ENCODE peak calls at places on chromosomes 12 and 14, in seven cellular contexts. One of them, this sample, is unnamed. For H3K27me3, the result is how much of the 10 kb centered on the place peaks cover.

GRCh38 chr12:98516184-98516873 is 939 bp downstream of the TMPO start:
- DNase-seq in upper lobe of right lung: peak
- DNase-seq in stomach: peak
- DNase-seq in brain microvascular endothelial cell: peak
- DNase-seq in CD8-positive, alpha-beta T cell: peak
- DNase-seq in SJCRH30: peak
- DNase-seq in body of pancreas: peak
- DNase-seq in this sample: peak

GRCh38 chr14:60085085-60085484 is 6.6 kb upstream of the PCNX4 start:
- DNase-seq in upper lobe of right lung: no peak
- DNase-seq in brain microvascular endothelial cell: no peak
- DNase-seq in SJCRH30: no peak
- DNase-seq in stomach: no peak
- DNase-seq in CD8-positive, alpha-beta T cell: no peak
- DNase-seq in body of pancreas: no peak
- DNase-seq in this sample: no peak

GRCh38 chr12:103310871-103311270 is 184.9 kb downstream of the C12orf42 start:
- DNase-seq in upper lobe of right lung: no peak
- DNase-seq in brain microvascular endothelial cell: no peak
- DNase-seq in stomach: no peak
- DNase-seq in SJCRH30: no peak
- DNase-seq in body of pancreas: no peak
- DNase-seq in CD8-positive, alpha-beta T cell: no peak
- DNase-seq in this sample: no peak

GRCh38 chr14:50121506-50121905 is 5.1 kb upstream of the VCPKMT start:
- DNase-seq in brain microvascular endothelial cell: no peak
- DNase-seq in SJCRH30: no peak
- DNase-seq in CD8-positive, alpha-beta T cell: no peak
- DNase-seq in body of pancreas: no peak
- DNase-seq in upper lobe of right lung: no peak
- DNase-seq in stomach: no peak
- DNase-seq in this sample: no peak

GRCh38 chr14:81018245-81018644 is 62.8 kb downstream of the TSHR start:
- DNase-seq in upper lobe of right lung: no peak
- DNase-seq in SJCRH30: no peak
- DNase-seq in stomach: no peak
- DNase-seq in CD8-positive, alpha-beta T cell: no peak
- DNase-seq in brain microvascular endothelial cell: no peak
- DNase-seq in body of pancreas: no peak
- DNase-seq in this sample: no peak

GRCh38 chr12:110658882-110659281 is 30.0 kb downstream of the HVCN1 start:
- DNase-seq in upper lobe of right lung: no peak
- DNase-seq in brain microvascular endothelial cell: no peak
- DNase-seq in body of pancreas: no peak
- DNase-seq in CD8-positive, alpha-beta T cell: no peak
- DNase-seq in stomach: no peak
- DNase-seq in SJCRH30: peak
- DNase-seq in this sample: no peak

GRCh38 chr14:89365071-89365801 is 51.8 kb downstream of the FOXN3 start:
- DNase-seq in CD8-positive, alpha-beta T cell: peak
- DNase-seq in SJCRH30: no peak
- DNase-seq in upper lobe of right lung: no peak
- DNase-seq in body of pancreas: no peak
- DNase-seq in brain microvascular endothelial cell: no peak
- DNase-seq in stomach: peak
- DNase-seq in this sample: no peak

GRCh38 chr12:92987362-92987761 is 58.3 kb upstream of the EEA1 start:
- DNase-seq in body of pancreas: peak
- DNase-seq in brain microvascular endothelial cell: peak
- DNase-seq in SJCRH30: peak
- DNase-seq in stomach: no peak
- DNase-seq in upper lobe of right lung: no peak
- DNase-seq in CD8-positive, alpha-beta T cell: no peak
- DNase-seq in this sample: peak

GRCh38 chr12:53299101-53299453 is 418 bp upstream of the MYG1 start:
- DNase-seq in brain microvascular endothelial cell: peak
- DNase-seq in body of pancreas: no peak
- DNase-seq in stomach: no peak
- DNase-seq in SJCRH30: no peak
- DNase-seq in CD8-positive, alpha-beta T cell: no peak
- DNase-seq in upper lobe of right lung: no peak
- DNase-seq in this sample: no peak

GRCh38 chr14:76537912-76538647 is 162.1 kb downstream of the ESRRB start:
- DNase-seq in SJCRH30: no peak
- DNase-seq in stomach: no peak
- DNase-seq in body of pancreas: no peak
- DNase-seq in brain microvascular endothelial cell: no peak
- DNase-seq in upper lobe of right lung: no peak
- DNase-seq in CD8-positive, alpha-beta T cell: no peak
- DNase-seq in this sample: peak

GRCh38 chr12:122886851-122887816 is 8.8 kb downstream of the VPS37B start:
- DNase-seq in upper lobe of right lung: no peak
- DNase-seq in CD8-positive, alpha-beta T cell: no peak
- DNase-seq in body of pancreas: peak
- DNase-seq in SJCRH30: peak
- DNase-seq in stomach: peak
- DNase-seq in brain microvascular endothelial cell: no peak
- DNase-seq in this sample: peak

GRCh38 chr14:99732436-99733220 is 48.5 kb downstream of the CYP46A1 start:
- DNase-seq in stomach: no peak
- DNase-seq in SJCRH30: no peak
- DNase-seq in body of pancreas: peak
- DNase-seq in brain microvascular endothelial cell: no peak
- DNase-seq in CD8-positive, alpha-beta T cell: no peak
- DNase-seq in upper lobe of right lung: peak
- DNase-seq in this sample: peak

GRCh38 chr14:93657875-93658274 is 130.4 kb downstream of the PRIMA1 start:
- DNase-seq in body of pancreas: no peak
- DNase-seq in stomach: no peak
- DNase-seq in SJCRH30: no peak
- DNase-seq in CD8-positive, alpha-beta T cell: no peak
- DNase-seq in upper lobe of right lung: no peak
- DNase-seq in brain microvascular endothelial cell: no peak
- DNase-seq in this sample: no peak

GRCh38 chr12:85740190-85740589 is 96.0 kb downstream of the RASSF9 start:
- DNase-seq in upper lobe of right lung: no peak
- DNase-seq in stomach: no peak
- DNase-seq in brain microvascular endothelial cell: no peak
- DNase-seq in body of pancreas: no peak
- DNase-seq in SJCRH30: no peak
- DNase-seq in CD8-positive, alpha-beta T cell: no peak
- DNase-seq in this sample: no peak

GRCh38 chr14:68569546-68569908 is 223.3 kb downstream of the ZFP36L1 start:
- DNase-seq in SJCRH30: no peak
- DNase-seq in body of pancreas: no peak
- DNase-seq in stomach: no peak
- DNase-seq in upper lobe of right lung: no peak
- DNase-seq in CD8-positive, alpha-beta T cell: no peak
- DNase-seq in brain microvascular endothelial cell: no peak
- DNase-seq in this sample: no peak

GRCh38 chr14:64761441-64762043 is 57.3 kb downstream of the PLEKHG3 start:
- DNase-seq in upper lobe of right lung: no peak
- DNase-seq in body of pancreas: peak
- DNase-seq in stomach: no peak
- DNase-seq in SJCRH30: no peak
- DNase-seq in CD8-positive, alpha-beta T cell: no peak
- DNase-seq in brain microvascular endothelial cell: peak
- DNase-seq in this sample: no peak

GRCh38 chr12:88113871-88114270 is 28.0 kb downstream of the CEP290 start:
- DNase-seq in stomach: no peak
- DNase-seq in upper lobe of right lung: no peak
- DNase-seq in brain microvascular endothelial cell: peak
- DNase-seq in body of pancreas: no peak
- DNase-seq in CD8-positive, alpha-beta T cell: no peak
- DNase-seq in SJCRH30: no peak
- DNase-seq in this sample: no peak

DNA sequence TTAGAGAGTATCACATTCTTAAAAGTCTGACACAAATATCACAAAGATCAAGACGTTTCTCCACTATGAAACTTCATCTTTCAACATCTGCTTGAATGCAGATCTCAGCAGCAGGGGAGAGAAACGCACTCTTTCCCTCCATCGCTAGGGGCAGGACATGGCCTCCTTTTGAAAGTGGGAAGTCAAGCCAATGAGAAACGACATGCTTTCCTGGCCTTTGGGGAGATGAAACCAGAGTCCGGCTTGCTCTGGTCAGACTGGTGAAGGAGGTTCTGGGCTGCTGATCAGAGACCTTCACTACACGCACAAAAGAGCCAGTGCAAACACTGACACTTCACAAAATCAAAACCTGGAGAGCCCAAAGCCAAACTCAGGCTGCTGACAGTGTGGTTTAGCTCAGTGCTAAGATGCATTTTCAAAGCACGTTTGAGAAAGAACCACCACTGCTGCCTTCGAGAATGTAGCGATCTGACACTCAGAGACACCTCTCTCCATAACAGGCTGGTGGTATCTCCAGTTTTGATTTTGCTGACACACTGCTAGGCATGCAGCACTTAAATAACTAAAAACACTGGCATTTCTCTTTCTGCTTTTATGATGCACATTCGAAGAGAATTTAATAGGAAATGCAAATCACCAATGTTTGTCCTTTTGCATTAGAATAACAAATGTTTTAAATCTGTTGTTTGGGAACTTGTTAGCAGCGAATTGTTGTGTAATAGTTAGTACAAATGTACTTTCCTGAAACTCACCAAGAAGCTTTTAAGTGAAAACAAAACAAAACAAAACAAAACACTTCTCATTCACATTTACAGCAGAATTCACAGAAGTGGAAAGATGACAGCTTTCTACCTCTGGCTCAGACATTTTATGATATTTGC is 93.9 kb upstream of the OVCH1 start:
- DNase-seq in SJCRH30: no peak
- DNase-seq in CD8-positive, alpha-beta T cell: no peak
- DNase-seq in body of pancreas: no peak
- DNase-seq in brain microvascular endothelial cell: peak
- DNase-seq in upper lobe of right lung: no peak
- DNase-seq in stomach: no peak
- DNase-seq in this sample: no peak
- H3K27ac ChIP-seq in SJCRH30: no peak
- H3K27ac ChIP-seq in CD8-positive, alpha-beta T cell: no peak
- H3K27ac ChIP-seq in body of pancreas: no peak
- H3K27ac ChIP-seq in brain microvascular endothelial cell: no peak
- H3K27ac ChIP-seq in upper lobe of right lung: no peak
- H3K27ac ChIP-seq in stomach: no peak
- H3K27ac ChIP-seq in this sample: no peak

GRCh38 chr12:2242206-2242605 is 189.4 kb downstream of the CACNA1C start:
- DNase-seq in brain microvascular endothelial cell: no peak
- DNase-seq in stomach: no peak
- DNase-seq in upper lobe of right lung: no peak
- DNase-seq in CD8-positive, alpha-beta T cell: no peak
- DNase-seq in SJCRH30: no peak
- DNase-seq in body of pancreas: no peak
- DNase-seq in this sample: no peak

GRCh38 chr12:2240984-2241383 is 188.2 kb downstream of the CACNA1C start:
- DNase-seq in brain microvascular endothelial cell: no peak
- DNase-seq in CD8-positive, alpha-beta T cell: no peak
- DNase-seq in SJCRH30: no peak
- DNase-seq in stomach: no peak
- DNase-seq in upper lobe of right lung: no peak
- DNase-seq in body of pancreas: no peak
- DNase-seq in this sample: no peak

GRCh38 chr12:2240390-2240789 is 187.6 kb downstream of the CACNA1C start:
- DNase-seq in CD8-positive, alpha-beta T cell: no peak
- DNase-seq in brain microvascular endothelial cell: no peak
- DNase-seq in SJCRH30: no peak
- DNase-seq in upper lobe of right lung: no peak
- DNase-seq in body of pancreas: no peak
- DNase-seq in stomach: no peak
- DNase-seq in this sample: no peak

GRCh38 chr12:2238111-2238510 is 185.3 kb downstream of the CACNA1C start:
- DNase-seq in upper lobe of right lung: no peak
- DNase-seq in CD8-positive, alpha-beta T cell: no peak
- DNase-seq in brain microvascular endothelial cell: no peak
- DNase-seq in SJCRH30: no peak
- DNase-seq in stomach: no peak
- DNase-seq in body of pancreas: no peak
- DNase-seq in this sample: no peak

DNA sequence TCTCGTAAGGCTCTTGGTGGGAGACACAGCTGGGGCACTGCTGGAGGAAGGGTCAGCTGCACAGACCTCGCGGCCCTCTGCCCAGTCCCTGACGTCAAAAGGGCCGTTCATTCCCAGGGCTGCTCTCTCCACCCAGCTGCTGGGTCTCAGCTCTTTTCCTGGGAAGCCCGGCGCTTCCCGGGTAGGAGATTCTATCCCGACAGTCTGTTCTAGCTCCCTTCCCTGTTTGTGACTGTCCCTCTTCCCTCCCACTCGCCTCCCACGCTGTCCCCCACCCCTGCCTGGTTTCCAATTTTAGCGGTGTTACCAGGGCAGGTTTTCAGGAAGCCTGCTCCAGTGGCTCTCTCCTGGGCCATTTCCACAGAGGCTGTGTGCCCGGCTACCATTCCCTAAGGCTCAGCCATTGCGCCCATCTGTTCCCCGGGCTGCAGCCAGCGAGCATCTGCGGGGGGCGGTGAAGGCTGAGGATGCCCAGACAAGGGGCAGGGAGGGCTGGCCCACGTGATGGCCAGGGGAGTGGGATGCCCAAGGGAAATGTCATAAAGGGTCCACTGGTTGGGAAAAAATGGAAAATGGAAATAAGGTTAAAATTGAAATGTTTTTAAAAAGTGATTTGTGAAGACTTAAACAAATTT is 186.7 kb downstream of the CACNA1C start:
- DNase-seq in upper lobe of right lung: no peak
- DNase-seq in stomach: no peak
- DNase-seq in SJCRH30: no peak
- DNase-seq in CD8-positive, alpha-beta T cell: no peak
- DNase-seq in body of pancreas: peak
- DNase-seq in brain microvascular endothelial cell: no peak
- DNase-seq in this sample: no peak
- H3K27me3 ChIP-seq in upper lobe of right lung: under half
- H3K27me3 ChIP-seq in stomach: under half
- H3K27me3 ChIP-seq in SJCRH30: under half
- H3K27me3 ChIP-seq in CD8-positive, alpha-beta T cell: under half
- H3K27me3 ChIP-seq in body of pancreas: under half
- H3K27me3 ChIP-seq in brain microvascular endothelial cell: under half
- H3K27me3 ChIP-seq in this sample: under half

GRCh38 chr12:119178544-119179334 is at the start of gene HSPB8:
- DNase-seq in upper lobe of right lung: peak
- DNase-seq in brain microvascular endothelial cell: peak
- DNase-seq in CD8-positive, alpha-beta T cell: no peak
- DNase-seq in body of pancreas: peak
- DNase-seq in stomach: peak
- DNase-seq in SJCRH30: peak
- DNase-seq in this sample: peak
- H3K4me3 ChIP-seq in upper lobe of right lung: peak
- H3K4me3 ChIP-seq in brain microvascular endothelial cell: peak
- H3K4me3 ChIP-seq in CD8-positive, alpha-beta T cell: no peak
- H3K4me3 ChIP-seq in body of pancreas: no peak
- H3K4me3 ChIP-seq in stomach: peak
- H3K4me3 ChIP-seq in SJCRH30: peak
- H3K4me3 ChIP-seq in this sample: peak

DNA sequence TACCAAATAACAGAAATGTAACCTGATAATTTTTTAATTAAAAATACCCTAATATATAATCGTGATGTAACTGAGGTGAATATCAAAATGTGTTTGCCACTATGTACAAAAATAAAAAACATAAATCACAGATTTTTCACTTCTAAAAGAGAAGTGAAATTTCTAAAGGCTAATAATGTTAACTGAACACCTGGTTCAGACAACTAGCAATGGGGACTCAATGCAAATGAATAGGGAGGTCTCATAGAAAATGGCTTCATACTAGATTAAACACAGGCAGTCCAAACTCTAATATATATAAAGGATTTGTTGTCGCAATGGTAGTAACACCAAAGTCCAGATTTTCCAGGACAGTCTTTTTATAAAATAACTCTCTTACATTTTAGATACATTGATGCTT is 365.4 kb upstream of the ATP2B1 start:
- DNase-seq in CD8-positive, alpha-beta T cell: no peak
- DNase-seq in SJCRH30: no peak
- DNase-seq in brain microvascular endothelial cell: no peak
- DNase-seq in stomach: no peak
- DNase-seq in upper lobe of right lung: no peak
- DNase-seq in body of pancreas: no peak
- DNase-seq in this sample: no peak
- H3K27ac ChIP-seq in CD8-positive, alpha-beta T cell: no peak
- H3K27ac ChIP-seq in SJCRH30: no peak
- H3K27ac ChIP-seq in brain microvascular endothelial cell: no peak
- H3K27ac ChIP-seq in stomach: no peak
- H3K27ac ChIP-seq in upper lobe of right lung: no peak
- H3K27ac ChIP-seq in body of pancreas: no peak
- H3K27ac ChIP-seq in this sample: no peak

This sample was measured in WERI-Rb-1.